ENCODE peak calls at places on chromosomes 12 and 14, in four cellular contexts. P is uterus, S is neural progenitor cell, I is heart right ventricle. L is an unnamed sample.
A peak's percentile ranks its signal among the peaks of the same experiment; 100 is the strongest.

GRCh38 chr12:13950502-13950901 is 30.9 kb downstream of the GRIN2B start:
- DNase-seq in P (no peak), S (peak; percentile 53), I (no peak), L (no peak)

GRCh38 chr12:52530905-52531304 is 10.7 kb upstream of the KRT5 start:
- DNase-seq in P (no peak), S (no peak), I (no peak), L (no peak)

GRCh38 chr12:127191124-127191523 is 1075.8 kb upstream of the TMEM132C start:
- DNase-seq in P (no peak), S (no peak), I (no peak), L (no peak)

GRCh38 chr12:132776816-132777568 is 15.4 kb upstream of the ANKLE2 start:
- DNase-seq in P (peak; percentile 32), S (no peak), I (peak; percentile 82), L (no peak)

GRCh38 chr14:30657050-30657449 is 34.9 kb downstream of the SCFD1 start:
- DNase-seq in P (no peak), S (no peak), I (no peak), L (no peak)

GRCh38 chr12:75236206-75236605 is 26.6 kb upstream of the KCNC2 start:
- DNase-seq in P (no peak), S (no peak), I (no peak), L (no peak)

GRCh38 chr12:47190905-47191304 is 111.1 kb upstream of the AMIGO2 start:
- DNase-seq in P (no peak), S (no peak), I (no peak), L (no peak)

GRCh38 chr12:58502236-58502635 is 418.1 kb downstream of the LRIG3 start:
- DNase-seq in P (no peak), S (peak; percentile 85), I (no peak), L (no peak)

GRCh38 chr12:84822541-84822940 is 90.1 kb downstream of the SLC6A15 start:
- DNase-seq in P (no peak), S (no peak), I (no peak), L (no peak)

GRCh38 chr14:44803239-44803905 is 158.4 kb downstream of the KLHL28 start:
- DNase-seq in P (no peak), S (peak; percentile 61), I (no peak), L (no peak)

GRCh38 chr14:94686511-94687160 is 74.4 kb downstream of the SERPINA3 start:
- DNase-seq in P (no peak), S (no peak), I (no peak), L (peak; percentile 64)

GRCh38 chr14:34212574-34212973 is 249.5 kb downstream of the SPTSSA start:
- DNase-seq in P (no peak), S (no peak), I (no peak), L (no peak)

GRCh38 chr12:124392271-124392990 is 97.5 kb downstream of the RFLNA start:
- DNase-seq in P (peak; percentile 56), S (peak; percentile 55), I (no peak), L (no peak)

GRCh38 chr12:1796515-1797010 is 23.8 kb upstream of the LRTM2 start:
- DNase-seq in P (no peak), S (no peak), I (peak; percentile 55), L (peak; percentile 78)

GRCh38 chr14:32709072-32709471 is 229.6 kb upstream of the NPAS3 start:
- DNase-seq in P (peak; percentile 53), S (no peak), I (no peak), L (no peak)

GRCh38 chr12:75446857-75447256 is 33.7 kb upstream of the GLIPR1 start:
- DNase-seq in P (no peak), S (no peak), I (no peak), L (no peak)

GRCh38 chr12:53492188-53492587 is 7.1 kb downstream of the MAP3K12 start:
- DNase-seq in P (peak; percentile 23), S (peak; percentile 51), I (no peak), L (no peak)

GRCh38 chr12:28346567-28346966 is 156.3 kb downstream of the CCDC91 start:
- DNase-seq in P (no peak), S (no peak), I (no peak), L (no peak)

GRCh38 chr12:5582541-5582940 is 150.6 kb downstream of the NTF3 start:
- DNase-seq in P (no peak), S (no peak), I (no peak), L (no peak)

GRCh38 chr14:57287745-57288144 is 19.0 kb downstream of the AP5M1 start:
- DNase-seq in P (no peak), S (no peak), I (no peak), L (no peak)

GRCh38 chr14:104082807-104083206 is 2.7 kb upstream of the ASPG start:
- DNase-seq in P (peak; percentile 13), S (no peak), I (peak; percentile 61), L (peak; percentile 67)

GRCh38 chr12:25866586-25867378 is 91.7 kb upstream of the RASSF8 start:
- DNase-seq in P (no peak), S (peak; percentile 57), I (no peak), L (no peak)

GRCh38 chr12:105916698-105917059 is 222.1 kb downstream of the NUAK1 start:
- DNase-seq in P (no peak), S (no peak), I (no peak), L (no peak)

GRCh38 chr12:79698966-79699365 is 8.2 kb upstream of the PAWR start:
- DNase-seq in P (no peak), S (no peak), I (no peak), L (no peak)

GRCh38 chr12:16608346-16608745 is 2.4 kb upstream of the LMO3 start:
- DNase-seq in P (no peak), S (no peak), I (no peak), L (no peak)

GRCh38 chr12:44375694-44376093 is 500.4 kb downstream of the NELL2 start:
- DNase-seq in P (no peak), S (no peak), I (no peak), L (no peak)

GRCh38 chr12:93609281-93610192 is 37.1 kb downstream of the SOCS2 start:
- DNase-seq in P (no peak), S (no peak), I (no peak), L (no peak)

GRCh38 chr14:69612014-69612758 is 790 bp downstream of the SUSD6 start:
- DNase-seq in P (peak; percentile 28), S (peak; percentile 80), I (peak; percentile 32), L (no peak)

GRCh38 chr12:58414398-58414871 is 473.1 kb downstream of the ATP23 start:
- DNase-seq in P (no peak), S (no peak), I (no peak), L (no peak)

GRCh38 chr12:95633049-95633545 is 81.8 kb upstream of the USP44 start:
- DNase-seq in P (peak; percentile 28), S (no peak), I (no peak), L (no peak)

GRCh38 chr12:21234395-21234794 is 100.3 kb downstream of the SLCO1A2 start:
- DNase-seq in P (no peak), S (no peak), I (no peak), L (no peak)

GRCh38 chr14:100523536-100524025 is 63.6 kb downstream of the BEGAIN start:
- DNase-seq in P (no peak), S (no peak), I (no peak), L (no peak)

GRCh38 chr14:105307052-105307727 is 6.4 kb upstream of the BRF1 start:
- DNase-seq in P (no peak), S (no peak), I (no peak), L (no peak)

GRCh38 chr14:105305769-105306168 is 5.0 kb upstream of the BRF1 start:
- DNase-seq in P (no peak), S (no peak), I (no peak), L (no peak)

GRCh38 chr14:105304565-105304964 is 3.8 kb upstream of the BRF1 start:
- DNase-seq in P (no peak), S (no peak), I (no peak), L (no peak)

GRCh38 chr14:105303949-105304348 is 3.1 kb upstream of the BRF1 start:
- DNase-seq in P (no peak), S (no peak), I (no peak), L (no peak)

DNA sequence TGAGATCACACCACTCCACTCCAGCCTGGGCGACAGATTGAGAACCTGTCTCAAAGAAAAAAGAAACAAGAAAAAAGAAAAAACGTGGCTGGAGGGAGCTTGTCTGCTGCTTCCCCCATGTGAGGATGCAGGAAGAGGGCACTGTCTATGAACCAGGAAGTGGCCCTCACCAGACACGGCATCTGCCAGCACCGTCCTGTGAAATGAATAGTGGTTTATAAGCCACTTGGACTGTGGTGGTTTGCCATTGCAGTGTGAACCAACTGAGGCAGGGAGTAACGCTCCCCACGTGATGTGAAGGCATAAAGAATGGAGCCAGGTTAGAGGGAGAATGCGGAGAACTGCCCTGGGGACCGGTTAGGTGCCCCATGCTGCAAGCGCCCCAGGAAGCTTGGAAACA is 4.5 kb upstream of the BRF1 start:
- DNase-seq in P (no peak), S (no peak), I (no peak), L (no peak)
- H3K27ac ChIP-seq in P (no peak overlapping the region), S (no peak overlapping the region), I (no peak overlapping the region), L (no peak overlapping the region)

GRCh38 chr14:101825797-101826196 is 64.3 kb downstream of the PPP2R5C start:
- DNase-seq in P (no peak), S (no peak), I (no peak), L (no peak)
- TF ChIP-seq CTCF in P (no peak), S (no peak), I (no peak), L (no peak)

DNA sequence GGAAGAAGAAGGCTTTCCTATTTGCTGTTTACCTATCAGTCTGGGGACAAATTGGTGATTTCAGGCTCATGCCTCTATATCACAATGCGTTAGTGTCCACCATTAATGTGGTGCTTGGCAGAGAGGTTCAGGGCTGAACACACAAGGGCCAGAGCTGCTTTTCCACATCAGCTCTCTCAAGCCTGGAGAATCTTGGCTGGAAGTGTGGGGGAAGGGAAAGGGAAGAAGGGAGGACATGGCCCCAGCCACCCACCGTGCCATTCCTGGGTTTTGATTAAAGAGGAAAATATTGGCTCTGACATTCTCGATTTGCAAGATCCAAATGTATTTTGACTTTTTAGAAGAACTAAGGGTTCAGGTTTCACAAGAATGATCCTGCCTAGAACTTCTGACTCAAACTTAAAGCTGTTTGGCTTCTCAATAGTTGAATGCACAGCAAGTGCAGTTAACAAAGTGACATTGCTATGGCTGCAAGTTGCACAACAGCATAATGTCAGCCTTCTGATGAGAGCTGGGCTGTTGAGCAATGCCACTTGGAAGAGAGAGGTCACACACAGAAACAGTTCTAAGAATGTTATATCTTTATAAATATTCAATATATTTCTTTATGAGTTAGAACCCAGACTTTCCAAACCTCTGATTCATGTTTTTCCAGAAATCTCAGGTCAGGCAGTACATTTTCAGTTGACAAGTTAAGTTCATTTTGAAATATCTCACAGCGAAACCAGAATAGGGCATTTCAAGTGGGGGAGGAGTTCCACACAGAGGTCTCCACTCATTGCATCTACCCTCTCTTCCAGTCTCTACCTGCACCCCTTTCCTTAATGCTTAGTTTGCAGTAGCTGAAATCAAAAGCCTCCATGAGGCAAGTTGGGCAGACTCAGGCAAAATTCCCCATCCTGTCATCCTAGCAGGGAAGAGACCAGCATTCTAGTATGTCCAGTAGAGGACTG is 25.3 kb downstream of the IGF1 start:
- DNase-seq in P (peak; percentile 76), S (no peak), I (no peak), L (no peak)
- H3K27ac ChIP-seq in P (no peak overlapping the region), S (no peak overlapping the region), I (no peak overlapping the region), L (peak overlapping the region; percentile 73)

DNA sequence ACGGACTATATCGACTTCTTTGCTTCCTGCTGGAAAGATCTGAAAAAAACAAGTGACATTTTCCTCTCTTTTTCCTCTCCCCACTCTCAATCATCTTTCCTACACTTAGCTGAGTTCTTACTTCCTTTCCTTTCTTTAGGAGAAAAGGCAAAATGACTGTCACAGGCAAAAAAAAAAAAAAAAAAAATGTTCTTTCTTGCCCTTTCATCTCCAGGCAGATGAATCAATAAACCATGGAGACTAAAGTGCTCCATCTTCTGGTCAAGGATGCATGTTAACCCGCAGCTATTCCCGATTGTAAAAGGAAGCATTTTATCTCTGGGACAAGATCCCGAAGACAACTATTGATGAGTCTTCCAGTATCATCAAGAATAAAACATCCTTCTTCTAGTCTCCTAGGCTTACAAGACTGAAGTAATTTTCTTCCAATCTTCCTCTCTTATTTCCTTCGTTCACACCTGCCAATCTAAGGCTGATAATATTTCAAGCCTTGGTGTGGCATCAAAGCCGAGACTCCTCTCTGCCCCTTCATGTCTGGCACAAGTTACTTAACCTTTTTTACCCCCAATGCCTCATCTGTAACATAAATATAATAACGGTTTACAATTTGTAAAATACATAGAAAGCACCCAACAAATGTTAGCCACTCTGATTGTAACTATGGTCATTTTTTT is 94.2 kb upstream of the PLEKHG7 start:
- DNase-seq in P (no peak), S (peak; percentile 48), I (no peak), L (no peak)
- TF ChIP-seq CTCF in P (peak; percentile 28), S (peak; percentile 62), I (peak; percentile 49), L (no peak)

L was measured in coronary artery.